ENCODE peak calls at places on chromosome 16, in nine cellular contexts. U, Z, J, I, A, M, E, S and K are unnamed samples.

GRCh38 chr16:85491798-85492616 is 121.1 kb upstream of the GSE1 start:
- DNase-seq in U (peak; percentile 73), Z (peak; percentile 59), J (no peak), I (no peak), A (no peak), M (peak; percentile 41), E (peak; percentile 28), S (peak; percentile 86), K (no peak)

GRCh38 chr16:86396318-86396882 is 113.9 kb upstream of the FOXF1 start:
- DNase-seq in U (no peak), Z (no peak), J (peak; percentile 22), I (peak; percentile 9), A (peak; percentile 91), M (no peak), E (peak; percentile 85), S (no peak), K (no peak)

GRCh38 chr16:66278111-66278531 is 88.4 kb upstream of the CDH5 start:
- DNase-seq in U (no peak), Z (peak; percentile 99), J (no peak), I (no peak), A (no peak), M (no peak), E (no peak), S (no peak), K (no peak)

GRCh38 chr16:25886598-25886997 is 194.8 kb downstream of the HS3ST4 start:
- DNase-seq in U (no peak), Z (no peak), J (no peak), I (no peak), A (no peak), M (no peak), E (no peak), S (no peak), K (no peak)

GRCh38 chr16:12214509-12214908 is 238.0 kb downstream of the SNX29 start:
- DNase-seq in U (no peak), Z (no peak), J (peak; percentile 60), I (no peak), A (no peak), M (no peak), E (no peak), S (no peak), K (no peak)

GRCh38 chr16:1458977-1459341 is 14.6 kb upstream of the CCDC154 start:
- DNase-seq in U (no peak), Z (no peak), J (no peak), I (no peak), A (no peak), M (no peak), E (no peak), S (no peak), K (no peak)

GRCh38 chr16:14284930-14285541 is 213.9 kb downstream of the MRTFB start:
- DNase-seq in U (peak; percentile 56), Z (peak; percentile 76), J (peak; percentile 82), I (peak; percentile 61), A (peak; percentile 27), M (peak; percentile 63), E (peak; percentile 77), S (peak; percentile 90), K (peak; percentile 19)

GRCh38 chr16:29012913-29013641 is 28.2 kb downstream of the LAT start:
- DNase-seq in U (no peak), Z (peak; percentile 24), J (no peak), I (no peak), A (no peak), M (no peak), E (no peak), S (no peak), K (no peak)

GRCh38 chr16:89922477-89922883 is 662 bp upstream of the TUBB3 start:
- DNase-seq in U (peak; percentile 79), Z (peak; percentile 79), J (peak; percentile 81), I (peak; percentile 98), A (peak; percentile 72), M (peak; percentile 82), E (peak; percentile 93), S (peak; percentile 99), K (peak; percentile 85)

GRCh38 chr16:12833939-12834338 is 30.3 kb upstream of the CPPED1 start:
- DNase-seq in U (no peak), Z (peak; percentile 5), J (no peak), I (no peak), A (no peak), M (peak; percentile 31), E (no peak), S (no peak), K (peak; percentile 8)

GRCh38 chr16:84042879-84043485 is 387 bp upstream of the SLC38A8 start:
- DNase-seq in U (no peak), Z (peak; percentile 29), J (no peak), I (no peak), A (no peak), M (no peak), E (no peak), S (no peak), K (no peak)

GRCh38 chr16:49452108-49452507 is 78.5 kb downstream of the C16orf78 start:
- DNase-seq in U (no peak), Z (no peak), J (no peak), I (no peak), A (no peak), M (no peak), E (no peak), S (no peak), K (no peak)

GRCh38 chr16:29714972-29715371 is 30.8 kb downstream of the C16orf54 start:
- DNase-seq in U (no peak), Z (no peak), J (no peak), I (no peak), A (no peak), M (no peak), E (no peak), S (no peak), K (no peak)

GRCh38 chr16:55645986-55646385 is 9.8 kb upstream of the SLC6A2 start:
- DNase-seq in U (no peak), Z (no peak), J (no peak), I (no peak), A (no peak), M (no peak), E (no peak), S (no peak), K (no peak)

GRCh38 chr16:35405547-35405946 is 1946.1 kb downstream of the TP53TG3F start:
- DNase-seq in U (no peak), Z (no peak), J (no peak), I (no peak), A (no peak), M (no peak), E (no peak), S (no peak), K (no peak)

GRCh38 chr16:4306439-4307214 is 9.2 kb upstream of the GLIS2 start:
- DNase-seq in U (no peak), Z (no peak), J (no peak), I (no peak), A (no peak), M (no peak), E (no peak), S (no peak), K (no peak)

GRCh38 chr16:11049396-11050059 is 105.2 kb downstream of the CLEC16A start:
- DNase-seq in U (no peak), Z (peak; percentile 53), J (no peak), I (no peak), A (no peak), M (no peak), E (no peak), S (no peak), K (peak; percentile 8)

GRCh38 chr16:50302472-50303005 is 36.2 kb downstream of the ADCY7 start:
- DNase-seq in U (peak; percentile 15), Z (no peak), J (no peak), I (no peak), A (no peak), M (no peak), E (no peak), S (peak; percentile 73), K (no peak)

GRCh38 chr16:2778692-2778958 is 1.5 kb upstream of the ELOB start:
- DNase-seq in U (no peak), Z (no peak), J (no peak), I (no peak), A (no peak), M (no peak), E (no peak), S (no peak), K (no peak)
- H3K4me3 ChIP-seq in U (peak overlapping the region; percentile 83), Z (peak overlapping the region; percentile 94), J (peak overlapping the region; percentile 92), I (no peak overlapping the region), A (peak overlapping the region; percentile 96), M (peak overlapping the region; percentile 99), E (no peak overlapping the region), S (peak overlapping the region; percentile 98), K (no peak overlapping the region)

GRCh38 chr16:57949013-57949412 is 21.9 kb downstream of the CNGB1 start:
- DNase-seq in U (no peak), Z (no peak), J (no peak), I (no peak), A (no peak), M (no peak), E (no peak), S (peak; percentile 19), K (no peak)

GRCh38 chr16:57944961-57945739 is 25.8 kb downstream of the CNGB1 start:
- DNase-seq in U (no peak), Z (no peak), J (no peak), I (no peak), A (no peak), M (no peak), E (no peak), S (peak; percentile 6), K (no peak)

GRCh38 chr16:57948027-57948426 is 22.9 kb downstream of the CNGB1 start:
- DNase-seq in U (no peak), Z (no peak), J (no peak), I (no peak), A (no peak), M (no peak), E (no peak), S (peak; percentile 32), K (no peak)

GRCh38 chr16:57946181-57946801 is 24.6 kb downstream of the CNGB1 start:
- DNase-seq in U (no peak), Z (no peak), J (no peak), I (no peak), A (no peak), M (no peak), E (no peak), S (peak; percentile 74), K (no peak)

GRCh38 chr16:57945740-57946138 is 25.2 kb downstream of the CNGB1 start:
- DNase-seq in U (no peak), Z (peak; percentile 54), J (no peak), I (no peak), A (no peak), M (no peak), E (peak; percentile 11), S (peak; percentile 17), K (no peak)
- TF ChIP-seq CTCF in U (no peak), Z (peak; percentile 32), J (peak; percentile 26), I (peak; percentile 37), A (peak; percentile 21), M (no peak), E (peak; percentile 32), S (no peak), K (peak; percentile 18)

DNA sequence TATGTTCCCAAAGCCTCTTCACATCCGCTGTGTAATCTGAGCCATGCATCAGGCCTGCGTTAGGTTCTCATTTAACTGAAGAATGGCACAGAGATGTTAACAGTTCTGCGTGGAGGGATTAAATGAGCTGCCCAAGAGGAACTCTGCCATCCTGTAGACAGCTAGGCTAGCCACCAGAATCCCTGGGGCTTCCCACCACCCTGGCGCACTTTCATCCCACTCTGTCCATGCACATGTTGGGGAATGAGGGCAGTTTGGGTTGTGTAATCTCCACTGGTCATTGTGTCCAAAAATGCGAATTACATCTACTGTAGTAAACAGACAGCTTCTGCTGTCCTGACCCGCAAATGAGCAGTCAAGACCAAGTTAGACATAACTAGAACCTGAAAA is 1.0 kb upstream of the GLG1 start:
- DNase-seq in U (peak; percentile 24), Z (no peak), J (peak; percentile 83), I (no peak), A (no peak), M (no peak), E (no peak), S (no peak), K (no peak)
- H3K4me3 ChIP-seq in U (no peak overlapping the region), Z (no peak overlapping the region), J (peak overlapping the region; percentile 85), I (no peak overlapping the region), A (no peak overlapping the region), M (no peak overlapping the region), E (no peak overlapping the region), S (no peak overlapping the region), K (no peak overlapping the region)

GRCh38 chr16:73011926-73012325 is 36.0 kb downstream of the ZFHX3 start:
- DNase-seq in U (no peak), Z (no peak), J (no peak), I (no peak), A (no peak), M (no peak), E (no peak), S (peak; percentile 68), K (no peak)
- TF ChIP-seq CTCF in U (no peak), Z (no peak), J (no peak), I (peak; percentile 15), A (no peak), M (no peak), E (no peak), S (no peak), K (no peak)